ENCODE peak calls at places on chromosomes 3 and 15, in nine cellular contexts. C, T, V, O, B, J, M, F and R are unnamed samples.

GRCh38 chr3:196611761-196612483 is 27.6 kb upstream of the NRROS start:
- DNase-seq in C (no peak), T (no peak), V (no peak), O (no peak), B (no peak), J (no peak), M (peak; percentile 48), F (no peak), R (no peak)

GRCh38 chr3:41222012-41222411 is 22.7 kb downstream of the CTNNB1 start:
- DNase-seq in C (no peak), T (no peak), V (no peak), O (no peak), B (no peak), J (peak; percentile 31), M (no peak), F (no peak), R (no peak)

GRCh38 chr3:9946112-9947024 is 5.8 kb downstream of the PRRT3 start:
- DNase-seq in C (peak; percentile 95), T (peak; percentile 77), V (peak; percentile 96), O (peak; percentile 90), B (peak; percentile 96), J (peak; percentile 86), M (peak; percentile 89), F (peak; percentile 81), R (no peak)

GRCh38 chr3:107263269-107264021 is 113.8 kb upstream of the CCDC54 start:
- DNase-seq in C (no peak), T (no peak), V (no peak), O (no peak), B (no peak), J (no peak), M (no peak), F (no peak), R (peak; percentile 15)

GRCh38 chr3:152385761-152386160 is 117.0 kb downstream of the MBNL1 start:
- DNase-seq in C (no peak), T (peak; percentile 88), V (no peak), O (no peak), B (peak; percentile 35), J (no peak), M (no peak), F (peak; percentile 85), R (no peak)

GRCh38 chr3:11335056-11335608 is 62.9 kb downstream of the ATG7 start:
- DNase-seq in C (peak; percentile 54), T (peak; percentile 50), V (no peak), O (no peak), B (peak; percentile 86), J (peak; percentile 23), M (peak; percentile 58), F (peak; percentile 81), R (peak; percentile 59)

GRCh38 chr3:127177226-127177625 is 15.7 kb upstream of the PRR23E start:
- DNase-seq in C (no peak), T (no peak), V (no peak), O (peak; percentile 12), B (peak; percentile 34), J (peak; percentile 22), M (no peak), F (no peak), R (no peak)

GRCh38 chr3:154730221-154730620 is 300.2 kb upstream of the GPR149 start:
- DNase-seq in C (no peak), T (no peak), V (no peak), O (no peak), B (no peak), J (no peak), M (peak; percentile 21), F (no peak), R (no peak)

GRCh38 chr3:37041546-37042195 is 48.4 kb downstream of the MLH1 start:
- DNase-seq in C (no peak), T (no peak), V (no peak), O (no peak), B (no peak), J (no peak), M (no peak), F (peak; percentile 33), R (no peak)

GRCh38 chr3:126900859-126901540 is 81.9 kb upstream of the PLXNA1 start:
- DNase-seq in C (no peak), T (no peak), V (no peak), O (no peak), B (no peak), J (no peak), M (no peak), F (peak; percentile 12), R (no peak)

GRCh38 chr3:70358978-70359580 is 46.6 kb upstream of the MDFIC2 start:
- DNase-seq in C (peak; percentile 35), T (peak; percentile 12), V (no peak), O (no peak), B (peak; percentile 35), J (peak; percentile 19), M (peak; percentile 14), F (peak; percentile 40), R (peak; percentile 46)

GRCh38 chr3:23993556-23994246 is 48.6 kb downstream of the NR1D2 start:
- DNase-seq in C (no peak), T (no peak), V (no peak), O (no peak), B (no peak), J (no peak), M (peak; percentile 40), F (no peak), R (no peak)

GRCh38 chr3:184099806-184100686 is 3.2 kb downstream of the HTR3E start:
- DNase-seq in C (no peak), T (no peak), V (no peak), O (no peak), B (no peak), J (no peak), M (no peak), F (no peak), R (no peak)

GRCh38 chr15:68420186-68420684 is 11.7 kb downstream of the ITGA11 start:
- DNase-seq in C (peak; percentile 68), T (no peak), V (no peak), O (peak; percentile 27), B (peak; percentile 7), J (peak; percentile 16), M (no peak), F (no peak), R (no peak)

GRCh38 chr3:14921811-14922705 is 25.3 kb upstream of the NR2C2 start:
- DNase-seq in C (no peak), T (peak; percentile 26), V (no peak), O (no peak), B (peak; percentile 37), J (no peak), M (no peak), F (peak; percentile 57), R (no peak)

GRCh38 chr3:25661694-25662455 is 2.8 kb downstream of the TOP2B start:
- DNase-seq in C (no peak), T (no peak), V (no peak), O (no peak), B (peak; percentile 10), J (no peak), M (peak; percentile 37), F (peak; percentile 18), R (peak; percentile 58)
- TF ChIP-seq CTCF in C (no peak), T (no peak), V (no peak), O (no peak), B (peak; percentile 35), J (no peak), M (no peak), F (no peak), R (peak; percentile 42)

GRCh38 chr15:85443593-85444328 is 63.4 kb downstream of the AKAP13 start:
- DNase-seq in C (peak; percentile 53), T (peak; percentile 61), V (no peak), O (no peak), B (peak; percentile 88), J (peak; percentile 31), M (no peak), F (peak; percentile 33), R (peak; percentile 48)
- H3K9ac ChIP-seq in C (no peak overlapping the region), T (no peak overlapping the region), V (no peak overlapping the region), O (no peak overlapping the region), B (peak overlapping the region; percentile 27), J (no peak overlapping the region), M (no peak overlapping the region), F (no peak overlapping the region), R (no peak overlapping the region)

GRCh38 chr3:171498921-171499320 is 38.7 kb upstream of the TNIK start:
- DNase-seq in C (no peak), T (no peak), V (no peak), O (no peak), B (no peak), J (no peak), M (no peak), F (no peak), R (no peak)
- H3K4me1 ChIP-seq in C (no peaks in the 10 kb centered on the region), T (no peaks in the 10 kb centered on the region), V (no peaks in the 10 kb centered on the region), O (peaks cover 4% of the 10 kb centered on the region), B (no peaks in the 10 kb centered on the region), J (no peaks in the 10 kb centered on the region), M (no peaks in the 10 kb centered on the region), F (no peaks in the 10 kb centered on the region), R (no peaks in the 10 kb centered on the region)

DNA sequence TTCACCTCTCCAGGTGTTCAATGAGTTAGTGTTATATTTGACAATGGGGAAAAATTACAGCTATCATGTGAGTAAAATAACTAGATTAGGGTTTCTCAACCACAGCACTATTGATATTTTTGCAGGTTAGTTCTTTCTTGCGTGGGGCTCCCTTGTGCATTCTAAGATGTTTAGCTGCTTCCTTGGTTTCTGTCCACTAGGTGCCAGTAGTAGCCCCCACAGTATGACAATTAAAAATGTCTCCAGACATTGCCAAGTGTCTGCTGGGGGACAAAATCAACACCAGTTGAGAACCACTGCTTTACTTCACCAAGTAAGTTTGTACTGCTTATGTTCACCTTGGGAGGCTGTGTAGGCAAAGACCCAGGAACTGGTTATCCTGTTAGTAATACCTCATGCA is 618.7 kb downstream of the EDEM1 start:
- DNase-seq in C (peak; percentile 41), T (no peak), V (no peak), O (peak; percentile 33), B (peak; percentile 50), J (no peak), M (no peak), F (no peak), R (no peak)
- TF ChIP-seq CTCF in C (peak; percentile 65), T (peak; percentile 12), V (no peak), O (peak; percentile 70), B (peak; percentile 63), J (no peak), M (peak; percentile 24), F (no peak), R (peak; percentile 6)